ENCODE peak calls at places on chromosome 6, in four cellular contexts. X is posterior vena cava; S is central memory CD4-positive, alpha-beta T cell; R is effector CD4-positive, alpha-beta T cell. Z is an unnamed sample.
A peak's percentile ranks its signal among the peaks of the same experiment; 100 is the strongest.

GRCh38 chr6:141783595-141783994 is 349.1 kb upstream of the GJE1 start:
- DNase-seq in S (no peak), R (no peak), X (no peak), Z (no peak)

GRCh38 chr6:31497595-31498476 is at the start of gene MICB:
- DNase-seq in S (peak; percentile 81), X (peak; percentile 92), R (peak; percentile 88), Z (peak; percentile 79)

GRCh38 chr6:10837692-10837996 is 695 bp downstream of the MAK start:
- DNase-seq in R (no peak), X (no peak), S (peak; percentile 36), Z (no peak)

GRCh38 chr6:29696147-29697129 is 15.5 kb upstream of the ZFP57 start:
- DNase-seq in R (no peak), X (no peak), S (no peak), Z (no peak)

GRCh38 chr6:83092756-83093399 is 25.4 kb downstream of the DOP1A start:
- DNase-seq in S (no peak), R (no peak), X (no peak), Z (no peak)

GRCh38 chr6:37204014-37204751 is 34.2 kb downstream of the PIM1 start:
- DNase-seq in S (no peak), R (no peak), X (no peak), Z (no peak)

GRCh38 chr6:69390125-69390524 is 406.7 kb downstream of the LMBRD1 start:
- DNase-seq in S (no peak), X (no peak), R (no peak), Z (no peak)

GRCh38 chr6:49030621-49031020 is 432.4 kb downstream of the MMUT start:
- DNase-seq in R (no peak), S (no peak), X (no peak), Z (no peak)

GRCh38 chr6:21325201-21325856 is 268.2 kb upstream of the SOX4 start:
- DNase-seq in X (no peak), S (no peak), R (no peak), Z (no peak)

GRCh38 chr6:5497896-5498578 is 236.7 kb downstream of the FARS2 start:
- DNase-seq in X (no peak), R (no peak), S (no peak), Z (no peak)

GRCh38 chr6:2441881-2442475 is 196.6 kb upstream of the GMDS start:
- DNase-seq in X (no peak), R (no peak), S (no peak), Z (no peak)

GRCh38 chr6:156378853-156379252 is 398.3 kb upstream of the ARID1B start:
- DNase-seq in X (no peak), S (peak; percentile 12), R (no peak), Z (no peak)

GRCh38 chr6:170048615-170049256 is 242.1 kb downstream of the DLL1 start:
- DNase-seq in R (no peak), X (peak; percentile 88), S (no peak), Z (no peak)

GRCh38 chr6:31728767-31729514 is at the start of gene DDAH2:
- DNase-seq in S (no peak), X (peak; percentile 85), R (no peak), Z (no peak)

GRCh38 chr6:39280247-39280731 is 33.9 kb downstream of the KCNK17 start:
- DNase-seq in S (no peak), R (no peak), X (peak; percentile 86), Z (no peak)

GRCh38 chr6:42088101-42088591 is 37.8 kb downstream of the TAF8 start:
- DNase-seq in R (no peak), X (no peak), S (no peak), Z (no peak)

GRCh38 chr6:42505377-42505702 is 53.6 kb upstream of the TRERF1 start:
- DNase-seq in S (no peak), X (no peak), R (no peak), Z (no peak)

GRCh38 chr6:150528648-150529285 is 70.9 kb upstream of the PLEKHG1 start:
- DNase-seq in S (no peak), X (no peak), R (no peak), Z (no peak)

GRCh38 chr6:148538251-148539190 is 195.9 kb downstream of the SASH1 start:
- DNase-seq in X (no peak), R (no peak), S (no peak), Z (no peak)

GRCh38 chr6:134835998-134836397 is 113.9 kb downstream of the ALDH8A1 start:
- DNase-seq in R (no peak), S (no peak), X (no peak), Z (no peak)

GRCh38 chr6:151255811-151256210 is 16.0 kb downstream of the AKAP12 start:
- DNase-seq in X (no peak), R (no peak), S (no peak), Z (no peak)

GRCh38 chr6:26363882-26364825 is 844 bp upstream of the BTN3A2 start:
- DNase-seq in R (no peak), X (no peak), S (peak; percentile 20), Z (no peak)

GRCh38 chr6:131268303-131268702 is 133.0 kb downstream of the AKAP7 start:
- DNase-seq in S (no peak), R (no peak), X (no peak), Z (no peak)

GRCh38 chr6:43990627-43991619 is 136.3 kb downstream of the MRPL14 start:
- DNase-seq in S (no peak), R (no peak), X (peak; percentile 81), Z (no peak)

Z was measured in T-helper 1 cell.